ENCODE peak calls at places on chromosomes 3 and 15, in seven cellular contexts. C, F, R, E, P, H and S are unnamed samples.

GRCh38 chr15:77526582-77527163 is 106.0 kb downstream of the HMG20A start:
- DNase-seq in C (no peak), F (no peak), R (no peak), E (no peak), P (peak), H (peak), S (no peak)

GRCh38 chr15:91289324-91289723 is 189.3 kb downstream of the SV2B start:
- DNase-seq in C (peak), F (no peak), R (no peak), E (no peak), P (no peak), H (no peak), S (peak)

GRCh38 chr3:194277547-194278091 is 73.5 kb downstream of the CPN2 start:
- DNase-seq in C (peak), F (no peak), R (no peak), E (no peak), P (peak), H (peak), S (no peak)

GRCh38 chr3:42712716-42713372 is 10.2 kb upstream of the HHATL start:
- DNase-seq in C (no peak), F (no peak), R (no peak), E (no peak), P (no peak), H (peak), S (no peak)

GRCh38 chr3:188365978-188366698 is 212.2 kb downstream of the LPP start:
- DNase-seq in C (no peak), F (no peak), R (no peak), E (no peak), P (no peak), H (no peak), S (no peak)

GRCh38 chr3:4067893-4068292 is 235.3 kb upstream of the SETMAR start:
- DNase-seq in C (no peak), F (no peak), R (no peak), E (no peak), P (no peak), H (no peak), S (no peak)

GRCh38 chr3:172612871-172613678 is 89.8 kb upstream of the TNFSF10 start:
- DNase-seq in C (no peak), F (no peak), R (no peak), E (no peak), P (no peak), H (no peak), S (no peak)

GRCh38 chr15:99682455-99682854 is 50.8 kb downstream of the LYSMD4 start:
- DNase-seq in C (no peak), F (no peak), R (no peak), E (peak), P (no peak), H (no peak), S (no peak)

GRCh38 chr3:98901032-98901464 is 447 bp downstream of the DCBLD2 start:
- DNase-seq in C (peak), F (no peak), R (peak), E (no peak), P (peak), H (peak), S (peak)

GRCh38 chr3:71372911-71373637 is 210.5 kb downstream of the FOXP1 start:
- DNase-seq in C (no peak), F (no peak), R (peak), E (no peak), P (no peak), H (no peak), S (no peak)

GRCh38 chr3:12900885-12901411 is 59.6 kb upstream of the RPL32 start:
- DNase-seq in C (no peak), F (no peak), R (no peak), E (no peak), P (no peak), H (no peak), S (no peak)